ENCODE peak calls at places on chromosome 9, in four cellular contexts. U is suprapubic skin, K is GM23338, D is HCT116. L is an unnamed sample.

GRCh38 chr9:82170079-82170662 is 181.6 kb downstream of the SPATA31D1 start:
- DNase-seq in U (no peak), K (peak; percentile 17), D (no peak), L (no peak)

GRCh38 chr9:9904021-9904420 is 708.8 kb downstream of the PTPRD start:
- DNase-seq in U (no peak), K (no peak), D (no peak), L (no peak)

GRCh38 chr9:129832957-129833356 is 2.1 kb downstream of the C9orf78 start:
- DNase-seq in U (no peak), K (no peak), D (no peak), L (no peak)

GRCh38 chr9:5440426-5440825 is 2.7 kb upstream of the PLGRKT start:
- DNase-seq in U (no peak), K (no peak), D (no peak), L (no peak)

GRCh38 chr9:573551-574410 is 267.7 kb upstream of the DMRT1 start:
- DNase-seq in U (no peak), K (peak; percentile 77), D (no peak), L (no peak)

GRCh38 chr9:71819115-71819739 is 50.9 kb upstream of the CEMIP2 start:
- DNase-seq in U (no peak), K (peak; percentile 59), D (peak; percentile 10), L (no peak)

GRCh38 chr9:95132406-95133350 is 184.8 kb downstream of the FANCC start:
- DNase-seq in U (no peak), K (no peak), D (no peak), L (no peak)

GRCh38 chr9:21994996-21995651 is 533 bp downstream of the CDKN2B-AS1 start:
- DNase-seq in U (peak; percentile 84), K (peak; percentile 91), D (peak; percentile 56), L (peak; percentile 78)

GRCh38 chr9:137685035-137685885 is 66.5 kb downstream of the EHMT1 start:
- DNase-seq in U (no peak), K (no peak), D (no peak), L (no peak)

GRCh38 chr9:16266648-16267276 is 603.7 kb downstream of the BNC2 start:
- DNase-seq in U (no peak), K (peak; percentile 76), D (no peak), L (no peak)

GRCh38 chr9:86637515-86637914 is 283.3 kb upstream of the TUT7 start:
- DNase-seq in U (no peak), K (peak; percentile 88), D (no peak), L (peak; percentile 20)

GRCh38 chr9:96655198-96655851 is at the start of gene PRXL2C:
- DNase-seq in U (peak; percentile 96), K (peak; percentile 77), D (no peak), L (peak; percentile 90)

GRCh38 chr9:89662718-89663246 is 58.0 kb downstream of the GADD45G start:
- DNase-seq in U (no peak), K (no peak), D (no peak), L (no peak)

GRCh38 chr9:76817489-76817888 is 53.3 kb downstream of the PCA3 start:
- DNase-seq in U (no peak), K (no peak), D (no peak), L (no peak)

GRCh38 chr9:137236238-137236935 is 4.7 kb upstream of the TUBB4B start:
- DNase-seq in U (peak; percentile 93), K (peak; percentile 94), D (no peak), L (peak; percentile 94)

GRCh38 chr9:129344623-129345495 is 166.8 kb upstream of the IER5L start:
- DNase-seq in U (no peak), K (no peak), D (no peak), L (no peak)

GRCh38 chr9:97388721-97389238 is 23.1 kb upstream of the TDRD7 start:
- DNase-seq in U (no peak), K (no peak), D (no peak), L (no peak)

GRCh38 chr9:135330685-135331590 is 148.6 kb upstream of the PPP1R26 start:
- DNase-seq in U (no peak), K (no peak), D (no peak), L (peak; percentile 6)

GRCh38 chr9:111294691-111295451 is 35.2 kb downstream of the OR2K2 start:
- DNase-seq in U (no peak), K (no peak), D (no peak), L (no peak)

GRCh38 chr9:18493361-18494015 is 19.5 kb downstream of the ADAMTSL1 start:
- DNase-seq in U (no peak), K (no peak), D (no peak), L (no peak)

GRCh38 chr9:111632051-111632450 is 917 bp downstream of the DNAJC25 start:
- DNase-seq in U (no peak), K (no peak), D (no peak), L (no peak)

GRCh38 chr9:112061152-112061740 is 113.9 kb downstream of the SUSD1 start:
- DNase-seq in U (peak; percentile 71), K (no peak), D (peak; percentile 61), L (peak; percentile 64)

GRCh38 chr9:26669641-26670040 is 223.0 kb downstream of the CAAP1 start:
- DNase-seq in U (no peak), K (no peak), D (no peak), L (no peak)

GRCh38 chr9:3441197-3441816 is 84.5 kb downstream of the RFX3 start:
- DNase-seq in U (no peak), K (peak; percentile 68), D (peak; percentile 51), L (peak; percentile 55)

GRCh38 chr9:88996046-88997005 is 5.1 kb downstream of the S1PR3 start:
- DNase-seq in U (no peak), K (no peak), D (no peak), L (no peak)

GRCh38 chr9:106862946-106863740 is at the start of gene ZNF462:
- DNase-seq in U (no peak), K (peak; percentile 81), D (no peak), L (no peak)
- TF ChIP-seq POLR2AphosphoS5 in U (no peak), K (peak; percentile 29), D (no peak), L (no peak)

GRCh38 chr9:132849168-132849831 is 28.8 kb downstream of the AK8 start:
- DNase-seq in U (no peak), K (no peak), D (no peak), L (no peak)
- TF ChIP-seq POLR2AphosphoS5 in U (no peak), K (no peak), D (no peak), L (no peak)

DNA sequence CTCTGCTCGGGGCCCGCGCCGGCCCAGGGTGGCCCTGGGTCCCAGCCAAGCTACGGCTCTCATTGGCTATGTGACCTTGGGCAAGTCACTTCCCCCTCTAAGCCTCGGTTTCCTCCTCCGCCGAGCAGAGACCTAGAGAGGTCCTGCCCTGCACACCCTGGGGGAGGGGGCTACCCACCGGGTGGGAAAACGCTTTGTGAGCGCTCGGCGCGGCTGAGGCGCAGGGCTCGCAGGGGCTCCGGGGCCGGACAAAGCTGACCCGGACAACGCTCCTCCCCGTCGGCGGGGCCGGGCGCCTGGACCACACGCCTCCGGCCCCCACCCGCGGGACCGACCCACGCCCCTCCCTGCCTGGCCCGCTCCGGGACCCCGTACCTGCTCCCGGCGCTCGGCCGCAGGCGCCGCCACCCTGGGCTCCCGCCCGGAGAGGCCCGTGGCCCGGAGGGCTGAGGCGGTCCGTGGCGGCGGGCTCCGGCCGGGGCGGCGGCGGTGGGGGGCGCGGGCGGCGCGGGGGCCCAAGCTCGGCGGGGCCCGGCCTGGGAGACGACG is 85.7 kb upstream of the MELK start:
- DNase-seq in U (peak; percentile 75), K (peak; percentile 60), D (no peak), L (peak; percentile 93)
- TF ChIP-seq POLR2AphosphoS5 in U (no peak), K (no peak), D (no peak), L (peak; percentile 23)

GRCh38 chr9:33914887-33915286 is 97.9 kb downstream of the UBE2R2 start:
- DNase-seq in U (no peak), K (no peak), D (no peak), L (no peak)

GRCh38 chr9:33921967-33922895 is 105.3 kb downstream of the UBE2R2 start:
- DNase-seq in U (no peak), K (peak; percentile 75), D (peak; percentile 7), L (no peak)

GRCh38 chr9:33923079-33923478 is 106.1 kb downstream of the UBE2R2 start:
- DNase-seq in U (no peak), K (no peak), D (no peak), L (no peak)

GRCh38 chr9:33917036-33917435 is 100.1 kb downstream of the UBE2R2 start:
- DNase-seq in U (no peak), K (no peak), D (no peak), L (no peak)

DNA sequence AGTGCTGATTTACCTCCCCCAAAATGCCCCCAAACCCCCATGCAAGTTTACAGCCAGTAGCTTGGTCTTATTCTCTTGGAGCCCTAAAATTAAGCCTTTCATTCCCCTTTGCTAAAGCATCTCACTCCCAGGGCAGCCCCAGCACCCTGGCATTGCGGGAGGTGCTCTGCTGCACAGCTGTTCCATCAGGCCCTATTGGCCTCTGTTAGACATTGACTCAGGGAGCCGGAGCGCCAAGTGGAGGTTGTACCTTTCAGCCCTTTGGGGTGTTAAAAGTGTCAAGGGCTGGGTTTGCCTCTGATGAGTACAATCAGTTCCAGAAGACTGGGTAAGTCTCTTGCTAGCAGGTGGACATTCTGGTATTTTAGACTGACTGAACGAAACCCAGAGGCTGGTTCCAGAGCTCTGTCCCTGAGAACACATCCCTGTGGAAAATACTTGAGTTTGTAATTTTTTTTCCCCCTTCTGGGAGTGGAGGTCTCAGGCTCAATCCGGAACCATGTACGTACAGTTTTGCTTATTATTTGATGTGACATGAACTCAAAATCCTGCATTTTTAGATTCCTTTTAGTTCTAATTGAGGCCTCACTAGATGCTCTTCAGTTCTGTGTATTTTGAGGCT is 102.4 kb downstream of the UBE2R2 start:
- DNase-seq in U (no peak), K (no peak), D (no peak), L (no peak)
- TF ChIP-seq POLR2AphosphoS5 in U (no peak), K (no peak), D (no peak), L (no peak)

GRCh38 chr9:37156205-37156604 is 35.8 kb downstream of the ZCCHC7 start:
- DNase-seq in U (no peak), K (no peak), D (no peak), L (no peak)
- TF ChIP-seq POLR2AphosphoS5 in U (no peak), K (no peak), D (no peak), L (no peak)